ENCODE peak calls at places on chromosomes 2 and 18, in seven cellular contexts. B is K562, K is HepG2, U is A549, D is sigmoid colon, S is stomach, M is transverse colon. X is an unnamed sample.

GRCh38 chr2:160918909-160919503 is 241.2 kb upstream of the TANK start:
- DNase-seq in B (no peak), M (peak; percentile 56), D (peak; percentile 67), S (peak; percentile 67), K (peak; percentile 37), U (peak; percentile 60), X (peak; percentile 64)

GRCh38 chr2:43218221-43218549 is 8.2 kb downstream of the ZFP36L2 start:
- DNase-seq in S (no peak), K (no peak), U (no peak), D (no peak), B (no peak), M (no peak), X (peak; percentile 55)

GRCh38 chr18:62556397-62556796 is 33.6 kb downstream of the ZCCHC2 start:
- DNase-seq in S (no peak), B (no peak), U (no peak), D (no peak), M (no peak), K (no peak), X (no peak)

GRCh38 chr2:156399950-156400703 is 36.1 kb upstream of the GPD2 start:
- DNase-seq in M (peak; percentile 81), K (peak; percentile 55), D (peak; percentile 95), U (peak; percentile 92), B (peak; percentile 63), S (peak; percentile 81), X (peak; percentile 88)

GRCh38 chr2:242029422-242030225 is 160.1 kb downstream of the RTP5 start:
- DNase-seq in U (no peak), B (no peak), D (peak; percentile 37), K (no peak), M (no peak), S (no peak), X (no peak)

GRCh38 chr18:34542625-34543024 is 167.5 kb upstream of the DTNA start:
- DNase-seq in S (no peak), U (no peak), D (no peak), B (no peak), K (no peak), M (no peak), X (no peak)

GRCh38 chr2:239594772-239595608 is 194.2 kb upstream of the HDAC4 start:
- DNase-seq in D (peak; percentile 41), B (no peak), S (peak; percentile 24), U (no peak), M (no peak), K (no peak), X (no peak)

GRCh38 chr18:68965817-68966216 is 167.9 kb downstream of the CCDC102B start:
- DNase-seq in K (no peak), S (no peak), U (no peak), D (no peak), M (no peak), B (no peak), X (no peak)

GRCh38 chr2:21161122-21161521 is 37.4 kb downstream of the TDRD15 start:
- DNase-seq in S (no peak), B (no peak), K (no peak), U (no peak), D (no peak), M (no peak), X (no peak)

GRCh38 chr2:240319221-240319854 is 116.1 kb upstream of the GPC1 start:
- DNase-seq in K (no peak), S (no peak), B (no peak), D (no peak), U (no peak), M (no peak), X (no peak)

GRCh38 chr2:159153463-159153862 is 133.0 kb downstream of the WDSUB1 start:
- DNase-seq in K (no peak), B (no peak), M (peak; percentile 70), D (no peak), S (peak; percentile 49), U (no peak), X (no peak)

GRCh38 chr2:112006076-112006410 is 49.0 kb upstream of the TMEM87B start:
- DNase-seq in S (no peak), B (no peak), U (no peak), K (no peak), M (no peak), D (no peak), X (no peak)

GRCh38 chr18:5975111-5975622 is 79.8 kb upstream of the TMEM200C start:
- DNase-seq in D (no peak), U (no peak), M (no peak), S (no peak), K (no peak), B (no peak), X (no peak)

GRCh38 chr2:100755441-100755840 is 64.5 kb upstream of the NPAS2 start:
- DNase-seq in D (no peak), K (no peak), M (no peak), U (no peak), S (no peak), B (no peak), X (no peak)

DNA sequence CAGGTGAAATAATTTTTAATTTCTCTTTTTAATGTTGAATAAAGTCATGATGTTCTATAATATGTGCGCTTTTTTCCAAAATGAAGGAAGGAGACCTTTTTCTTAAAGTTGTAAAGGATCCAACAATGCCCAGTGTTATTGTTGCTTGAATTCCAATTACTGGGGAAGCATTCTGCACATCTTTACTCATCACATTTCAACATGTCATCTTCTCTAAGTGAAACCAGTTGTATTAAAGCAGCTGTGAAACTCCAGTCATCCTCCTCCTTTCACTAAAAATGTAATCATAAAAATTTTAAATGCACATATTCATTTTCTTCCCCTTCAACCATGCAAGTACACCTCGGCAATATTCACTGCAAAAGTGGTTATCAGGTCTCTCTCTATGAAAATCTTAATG is 722.7 kb downstream of the TSN start:
- DNase-seq in S (no peak), D (no peak), M (no peak), U (no peak), B (no peak), K (no peak), X (no peak)
- TF ChIP-seq EP300 in S (no peak), D (no peak), M (no peak), U (no peak), B (no peak), K (no peak), X (no peak)

GRCh38 chr2:133819906-133820305 is 251.6 kb upstream of the NCKAP5 start:
- DNase-seq in S (no peak), D (no peak), M (no peak), K (no peak), B (no peak), U (no peak), X (no peak)

GRCh38 chr2:133816037-133816436 is 247.8 kb upstream of the NCKAP5 start:
- DNase-seq in S (no peak), B (no peak), D (no peak), K (no peak), M (no peak), U (no peak), X (no peak)

GRCh38 chr2:133814890-133815289 is 246.6 kb upstream of the NCKAP5 start:
- DNase-seq in S (no peak), K (no peak), M (no peak), B (no peak), U (no peak), D (no peak), X (no peak)

GRCh38 chr2:133818661-133819060 is 250.4 kb upstream of the NCKAP5 start:
- DNase-seq in S (no peak), M (no peak), K (no peak), B (no peak), D (no peak), U (no peak), X (no peak)

DNA sequence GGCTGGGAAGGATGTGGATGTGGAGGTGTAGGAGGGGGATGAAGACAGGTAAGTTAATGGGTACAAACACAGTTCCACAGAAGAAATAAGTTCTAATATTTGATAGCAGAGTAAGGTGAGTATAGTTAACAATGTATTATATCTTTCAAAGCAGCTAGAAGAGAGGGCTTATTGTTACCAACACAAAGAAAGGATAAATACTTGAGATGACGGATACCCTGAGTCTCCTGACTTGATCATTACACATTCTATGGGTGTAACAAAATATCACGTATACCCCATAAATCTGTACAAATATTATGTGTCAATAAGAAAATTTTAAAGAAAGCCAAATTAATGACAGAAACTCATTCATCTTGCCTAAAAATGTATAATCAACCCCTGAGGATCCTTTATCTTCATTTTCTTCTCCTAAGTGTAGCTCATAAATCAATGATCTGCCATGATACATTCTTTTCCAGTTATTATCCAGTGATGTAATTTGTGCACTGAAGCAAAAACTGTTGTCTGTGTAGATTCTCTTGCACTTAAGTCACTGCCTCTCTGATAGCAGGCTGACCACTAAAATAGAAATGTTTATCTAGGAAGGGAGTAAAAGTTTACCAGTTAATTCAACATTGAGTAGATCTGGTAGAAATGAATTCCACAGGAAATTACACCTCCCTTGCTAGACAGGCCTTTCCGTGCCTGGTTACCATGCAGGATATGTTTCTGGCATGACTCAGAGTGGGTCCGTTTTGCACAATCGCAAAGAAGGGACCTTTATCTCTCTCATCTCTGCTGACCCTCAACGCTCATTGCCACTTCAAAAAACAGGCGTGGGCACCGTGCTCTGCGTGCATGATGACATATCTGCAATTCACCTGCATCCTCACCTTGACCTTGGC is 249.7 kb upstream of the NCKAP5 start:
- DNase-seq in S (no peak), D (no peak), M (no peak), K (peak; percentile 48), U (peak; percentile 88), B (no peak), X (no peak)
- TF ChIP-seq EP300 in S (no peak), D (no peak), M (no peak), K (no peak), U (peak; percentile 95), B (no peak), X (no peak)

GRCh38 chr2:207205173-207205957 is 39.6 kb upstream of the KLF7 start:
- DNase-seq in K (no peak), S (no peak), B (no peak), U (no peak), M (no peak), D (no peak), X (no peak)

GRCh38 chr2:207201416-207201815 is 35.7 kb upstream of the KLF7 start:
- DNase-seq in K (no peak), U (no peak), S (no peak), B (no peak), M (no peak), D (no peak), X (no peak)

GRCh38 chr2:207202645-207203044 is 36.9 kb upstream of the KLF7 start:
- DNase-seq in M (no peak), K (peak; percentile 28), S (no peak), B (no peak), D (no peak), U (no peak), X (no peak)

GRCh38 chr2:207203056-207203455 is 37.3 kb upstream of the KLF7 start:
- DNase-seq in U (no peak), M (no peak), D (no peak), S (no peak), B (no peak), K (no peak), X (no peak)

DNA sequence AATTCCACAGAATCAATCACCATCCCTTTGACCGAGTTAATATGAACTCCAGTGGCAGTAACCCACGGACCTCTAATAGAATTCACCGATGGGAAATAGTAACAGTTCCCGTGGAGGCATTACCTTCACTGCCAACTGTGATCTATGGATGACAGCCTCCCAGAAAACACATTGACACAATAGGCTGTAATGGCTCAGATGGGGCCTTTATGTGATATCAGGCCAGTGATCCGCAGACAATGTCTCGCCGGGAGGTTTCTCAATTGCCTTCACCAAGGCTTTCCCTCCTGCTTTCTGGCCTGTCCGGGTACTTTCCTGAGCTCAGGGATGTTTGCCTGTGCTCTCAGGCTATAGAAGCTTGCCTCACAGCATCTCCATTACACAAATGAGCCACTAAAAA is 34.4 kb upstream of the KLF7 start:
- DNase-seq in D (no peak), M (no peak), K (no peak), B (no peak), U (no peak), S (no peak), X (no peak)
- TF ChIP-seq EP300 in D (no peak), M (no peak), K (no peak), B (no peak), U (no peak), S (no peak), X (no peak)

GRCh38 chr2:12965540-12966269 is 249.0 kb downstream of the TRIB2 start:
- DNase-seq in D (no peak), B (peak; percentile 72), S (no peak), M (no peak), K (no peak), U (no peak), X (no peak)
- TF ChIP-seq EP300 in D (no peak), B (peak; percentile 95), S (no peak), M (no peak), K (no peak), U (no peak), X (no peak)

X was measured in ovary.